ENCODE peak calls at places on chromosomes 13 and 19, in nine cellular contexts. W is GM12878, O is fibroblast of lung, J is neural progenitor cell, Z is HCT116, F is astrocyte, B is mammary epithelial cell, M is endodermal cell, A is mesenchymal stem cell. R is an unnamed sample.
A peak's percentile ranks its signal among the peaks of the same experiment; 100 is the strongest.

GRCh38 chr19:37905936-37906867 is at the start of gene WDR87:
- DNase-seq in W (no peak), O (no peak), J (peak; percentile 96), Z (no peak), F (no peak), B (peak; percentile 31), M (peak; percentile 95), A (no peak), R (peak; percentile 79)

GRCh38 chr19:43310221-43310620 is 40.9 kb upstream of the PSG9 start:
- DNase-seq in W (no peak), O (no peak), J (no peak), Z (no peak), F (no peak), B (peak; percentile 28), M (no peak), A (no peak), R (no peak)

GRCh38 chr13:73754727-73755292 is 379.4 kb downstream of the KLF12 start:
- DNase-seq in W (no peak), O (peak; percentile 73), J (peak; percentile 64), Z (peak; percentile 40), F (peak; percentile 36), B (peak; percentile 50), M (no peak), A (peak; percentile 64), R (no peak)

GRCh38 chr19:38705197-38706019 is 38.9 kb downstream of the CAPN12 start:
- DNase-seq in W (no peak), O (no peak), J (no peak), Z (no peak), F (no peak), B (no peak), M (no peak), A (no peak), R (peak; percentile 74)

GRCh38 chr19:44752816-44753618 is 4.5 kb downstream of the BCL3 start:
- DNase-seq in W (peak; percentile 94), O (peak; percentile 98), J (peak; percentile 41), Z (no peak), F (peak; percentile 99), B (peak; percentile 94), M (peak; percentile 89), A (peak; percentile 98), R (peak; percentile 98)

GRCh38 chr19:29671393-29672076 is 6.3 kb downstream of the PLEKHF1 start:
- DNase-seq in W (peak; percentile 88), O (no peak), J (no peak), Z (no peak), F (peak; percentile 53), B (peak; percentile 82), M (peak; percentile 59), A (peak; percentile 43), R (peak; percentile 93)

GRCh38 chr13:42393573-42394360 is 121.8 kb downstream of the AKAP11 start:
- DNase-seq in W (no peak), O (no peak), J (no peak), Z (no peak), F (no peak), B (no peak), M (no peak), A (peak; percentile 18), R (no peak)

GRCh38 chr19:54644056-54644455 is 13.8 kb downstream of the LILRB1 start:
- DNase-seq in W (no peak), O (no peak), J (no peak), Z (no peak), F (no peak), B (no peak), M (no peak), A (no peak), R (no peak)

GRCh38 chr13:30049692-30050091 is 199.3 kb upstream of the UBL3 start:
- DNase-seq in W (no peak), O (no peak), J (no peak), Z (no peak), F (no peak), B (peak; percentile 74), M (no peak), A (peak; percentile 22), R (no peak)

GRCh38 chr13:97254809-97255208 is 32.7 kb downstream of the MBNL2 start:
- DNase-seq in W (no peak), O (no peak), J (no peak), Z (peak; percentile 93), F (peak; percentile 89), B (peak; percentile 88), M (no peak), A (peak; percentile 72), R (no peak)

GRCh38 chr19:55605637-55606470 is at the start of gene ZNF865:
- DNase-seq in W (peak; percentile 57), O (peak; percentile 84), J (peak; percentile 92), Z (peak; percentile 69), F (peak; percentile 81), B (peak; percentile 84), M (peak; percentile 92), A (peak; percentile 93), R (peak; percentile 87)

GRCh38 chr13:110666255-110666533 is 39.7 kb downstream of the CARS2 start:
- DNase-seq in W (no peak), O (no peak), J (no peak), Z (no peak), F (no peak), B (no peak), M (no peak), A (no peak), R (no peak)
- H3K9ac ChIP-seq in W (no peak overlapping the region), O (no peak overlapping the region), J (no peak overlapping the region), Z (no peak overlapping the region), F (no peak overlapping the region), B (no peak overlapping the region), M (no peak overlapping the region), A (no peak overlapping the region), R (no peak overlapping the region)

GRCh38 chr19:42067315-42067888 is 2.6 kb downstream of the GRIK5 start:
- DNase-seq in W (no peak), O (no peak), J (no peak), Z (no peak), F (no peak), B (no peak), M (no peak), A (no peak), R (peak; percentile 17)

GRCh38 chr19:42068756-42069571 is 1.0 kb downstream of the GRIK5 start:
- DNase-seq in W (no peak), O (no peak), J (peak; percentile 50), Z (no peak), F (no peak), B (no peak), M (peak; percentile 67), A (no peak), R (peak; percentile 68)

GRCh38 chr19:42071247-42071646 is 1.2 kb upstream of the GRIK5 start:
- DNase-seq in W (no peak), O (no peak), J (no peak), Z (no peak), F (no peak), B (no peak), M (no peak), A (no peak), R (no peak)

GRCh38 chr19:42068361-42068755 is 1.6 kb downstream of the GRIK5 start:
- DNase-seq in W (no peak), O (no peak), J (no peak), Z (no peak), F (no peak), B (no peak), M (no peak), A (no peak), R (peak; percentile 54)

DNA sequence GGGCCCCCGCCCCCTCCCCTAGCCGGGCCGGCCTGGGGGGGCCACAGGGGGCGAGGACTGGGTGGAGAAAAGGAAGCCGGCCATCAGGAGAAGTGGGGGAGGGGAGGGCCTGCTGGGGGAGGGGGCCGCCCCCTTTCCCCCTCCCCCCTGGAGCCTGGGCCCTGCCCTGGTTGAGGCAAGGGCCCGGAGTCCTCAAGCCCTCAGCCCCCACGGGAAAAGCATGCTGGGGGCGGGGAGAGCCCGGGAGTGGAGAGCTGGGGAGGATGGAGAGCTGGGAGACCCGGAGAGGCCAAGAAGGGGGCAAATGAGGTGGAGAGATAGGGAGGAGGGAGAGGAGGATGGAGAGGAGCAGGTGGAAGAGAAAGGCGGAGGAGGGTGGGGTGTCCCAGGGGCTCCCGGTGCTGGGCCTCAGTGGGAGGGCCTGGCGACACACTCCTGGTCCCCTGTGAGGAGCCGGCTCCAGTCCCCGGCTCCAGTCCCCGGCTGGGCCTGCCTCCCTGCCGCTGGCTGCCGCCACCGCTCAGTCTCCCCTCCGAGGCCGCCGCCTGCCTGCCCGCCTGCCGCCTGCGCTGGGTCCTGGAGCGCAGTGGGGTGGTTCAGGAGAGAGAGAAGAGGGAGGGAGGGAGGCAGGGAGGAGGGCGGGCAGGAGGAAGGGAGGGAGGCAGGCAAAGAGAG is at the start of gene GRIK5:
- DNase-seq in W (no peak), O (no peak), J (peak; percentile 65), Z (no peak), F (no peak), B (no peak), M (peak; percentile 80), A (no peak), R (peak; percentile 68)
- H3K4me3 ChIP-seq in W (no peak within 1 kb of the TSS), O (no peak within 1 kb of the TSS), J (peak within 1 kb of the TSS; percentile 64), Z (no peak within 1 kb of the TSS), F (peak within 1 kb of the TSS; percentile 17), B (no peak within 1 kb of the TSS), M (peak within 1 kb of the TSS; percentile 60), A (no peak within 1 kb of the TSS), R (no peak within 1 kb of the TSS)

DNA sequence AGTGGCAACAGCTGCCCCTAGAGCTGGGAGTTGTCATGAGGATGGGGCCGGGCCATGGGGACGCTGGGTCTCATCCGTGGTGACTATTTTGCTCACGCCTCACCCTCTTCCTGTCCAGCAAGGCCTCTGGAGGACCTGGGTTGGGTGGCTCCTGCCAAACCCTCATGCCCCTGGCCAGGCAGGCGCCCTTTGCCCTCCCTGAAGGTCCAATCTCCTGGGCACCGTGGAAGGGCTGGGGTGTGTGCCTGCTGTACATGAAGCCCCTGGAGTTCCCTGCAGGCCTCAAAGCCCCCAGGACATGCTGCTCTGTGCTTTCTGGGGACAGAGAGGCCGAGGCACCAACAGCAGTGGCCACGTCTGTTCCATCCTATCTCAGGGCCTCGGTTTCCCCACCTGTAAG is 13.8 kb downstream of the LRP3 start:
- DNase-seq in W (no peak), O (no peak), J (no peak), Z (no peak), F (no peak), B (no peak), M (no peak), A (no peak), R (peak; percentile 45)
- H3K9ac ChIP-seq in W (no peak overlapping the region), O (no peak overlapping the region), J (no peak overlapping the region), Z (no peak overlapping the region), F (no peak overlapping the region), B (no peak overlapping the region), M (no peak overlapping the region), A (no peak overlapping the region), R (no peak overlapping the region)

GRCh38 chr19:3443840-3444694 is 36.3 kb downstream of the SMIM24 start:
- DNase-seq in W (no peak), O (peak; percentile 68), J (peak; percentile 91), Z (no peak), F (no peak), B (no peak), M (peak; percentile 91), A (peak; percentile 75), R (no peak)

GRCh38 chr19:3442487-3443071 is 37.7 kb downstream of the SMIM24 start:
- DNase-seq in W (no peak), O (no peak), J (no peak), Z (no peak), F (no peak), B (no peak), M (no peak), A (no peak), R (no peak)

GRCh38 chr19:3441986-3442329 is 38.4 kb downstream of the SMIM24 start:
- DNase-seq in W (no peak), O (no peak), J (no peak), Z (no peak), F (no peak), B (no peak), M (no peak), A (no peak), R (no peak)

GRCh38 chr19:3441089-3441985 is 39.0 kb downstream of the SMIM24 start:
- DNase-seq in W (no peak), O (no peak), J (no peak), Z (no peak), F (no peak), B (no peak), M (peak; percentile 62), A (no peak), R (peak; percentile 78)

GRCh38 chr19:3444695-3445234 is 35.6 kb downstream of the SMIM24 start:
- DNase-seq in W (no peak), O (no peak), J (no peak), Z (no peak), F (no peak), B (no peak), M (no peak), A (no peak), R (no peak)
- H3K4me3 ChIP-seq in W (no peak overlapping the region), O (no peak overlapping the region), J (peak overlapping the region; percentile 25), Z (no peak overlapping the region), F (no peak overlapping the region), B (no peak overlapping the region), M (no peak overlapping the region), A (no peak overlapping the region), R (peak overlapping the region; percentile 41)

R was measured in kidney.